ENCODE peak calls at places on chromosomes 13 and 19, in six cellular contexts. N, Z, W, H, U and T are unnamed samples.

GRCh38 chr13:31639443-31640163 is 99.7 kb upstream of the RXFP2 start:
- DNase-seq in N (no peak), Z (no peak), W (no peak), H (no peak), U (peak; percentile 7), T (no peak)

GRCh38 chr19:23366437-23366836 is 28.8 kb downstream of the ZNF91 start:
- DNase-seq in N (no peak), Z (no peak), W (no peak), H (no peak), U (no peak), T (no peak)

GRCh38 chr19:53091855-53092254 is 11.4 kb downstream of the ZNF160 start:
- DNase-seq in N (no peak), Z (no peak), W (no peak), H (no peak), U (no peak), T (no peak)

GRCh38 chr13:48961379-48961778 is 14.3 kb upstream of the FNDC3A start:
- DNase-seq in N (no peak), Z (no peak), W (no peak), H (no peak), U (no peak), T (no peak)

GRCh38 chr19:44823373-44823698 is 14.4 kb downstream of the BCAM start:
- DNase-seq in N (no peak), Z (no peak), W (no peak), H (no peak), U (no peak), T (no peak)

GRCh38 chr19:18562086-18562485 is 4.4 kb downstream of the KXD1 start:
- DNase-seq in N (no peak), Z (no peak), W (peak; percentile 40), H (no peak), U (no peak), T (no peak)

GRCh38 chr19:34173145-34173956 is 1.0 kb downstream of the LSM14A start:
- DNase-seq in N (peak; percentile 34), Z (peak; percentile 13), W (no peak), H (peak; percentile 36), U (peak; percentile 27), T (peak; percentile 38)

GRCh38 chr13:60787083-60787482 is 390.1 kb downstream of the TDRD3 start:
- DNase-seq in N (no peak), Z (no peak), W (no peak), H (no peak), U (no peak), T (no peak)

GRCh38 chr13:31067416-31068118 is 94.1 kb downstream of the HSPH1 start:
- DNase-seq in N (no peak), Z (peak; percentile 8), W (no peak), H (no peak), U (peak; percentile 78), T (no peak)

GRCh38 chr19:47266401-47266885 is 8.2 kb upstream of the INAFM1 start:
- DNase-seq in N (no peak), Z (no peak), W (no peak), H (no peak), U (no peak), T (no peak)

GRCh38 chr19:32748948-32749347 is 29.4 kb downstream of the TDRD12 start:
- DNase-seq in N (no peak), Z (no peak), W (no peak), H (no peak), U (no peak), T (no peak)

GRCh38 chr13:109314101-109314500 is 472.3 kb downstream of the IRS2 start:
- DNase-seq in N (no peak), Z (no peak), W (no peak), H (no peak), U (no peak), T (no peak)

GRCh38 chr13:111061338-111062045 is 53.6 kb upstream of the ARHGEF7 start:
- DNase-seq in N (no peak), Z (no peak), W (no peak), H (no peak), U (no peak), T (no peak)

GRCh38 chr19:4233282-4233853 is 4.0 kb downstream of the EBI3 start:
- DNase-seq in N (peak; percentile 5), Z (no peak), W (peak; percentile 36), H (peak; percentile 83), U (peak; percentile 8), T (no peak)

GRCh38 chr13:57644106-57644505 is 12.6 kb downstream of the PCDH17 start:
- DNase-seq in N (no peak), Z (no peak), W (no peak), H (no peak), U (no peak), T (no peak)

GRCh38 chr19:55062735-55063491 is at the start of gene RDH13:
- DNase-seq in N (peak; percentile 76), Z (peak; percentile 94), W (peak; percentile 97), H (peak; percentile 100), U (peak; percentile 96), T (no peak)

GRCh38 chr13:105984236-105984635 is 551.2 kb downstream of the EFNB2 start:
- DNase-seq in N (no peak), Z (no peak), W (no peak), H (no peak), U (no peak), T (no peak)

GRCh38 chr19:30103981-30104380 is 161.9 kb downstream of the URI1 start:
- DNase-seq in N (no peak), Z (no peak), W (no peak), H (no peak), U (no peak), T (no peak)